ENCODE peak calls at places on chromosomes 13 and 19, in four cellular contexts. E is MG63; J is NCI-H2227 treated with DMSO at 0.1 percent for 48 hours; S is activated CD8-positive, alpha-beta memory T cell treated with anti-CD3 and anti-CD28 coated beads for 24 hours. B is an unnamed sample.

GRCh38 chr13:36965767-36966166 is 33.4 kb downstream of the ALG5 start:
- DNase-seq in E (peak; percentile 80), J (no peak), S (no peak), B (peak; percentile 59)

GRCh38 chr13:40668335-40668734 is 1.9 kb upstream of the FOXO1 start:
- DNase-seq in E (no peak), J (no peak), S (peak; percentile 70), B (peak; percentile 18)

GRCh38 chr13:101621099-101621498 is 168.6 kb downstream of the ITGBL1 start:
- DNase-seq in E (no peak), J (no peak), S (no peak), B (no peak)

GRCh38 chr13:32125221-32125621 is 93.6 kb downstream of the FRY start:
- DNase-seq in E (peak; percentile 34), J (no peak), S (no peak), B (no peak)

GRCh38 chr19:56976300-56976699 is 135.8 kb upstream of the PEG3 start:
- DNase-seq in E (no peak), J (no peak), S (no peak), B (no peak)

GRCh38 chr13:28022848-28023518 is 34.5 kb upstream of the URAD start:
- DNase-seq in E (peak; percentile 16), J (no peak), S (no peak), B (no peak)

GRCh38 chr13:113650731-113651148 is 7.3 kb downstream of the ATP4B start:
- DNase-seq in E (no peak), J (no peak), S (no peak), B (no peak)

GRCh38 chr13:110560606-110561334 is 752 bp downstream of the RAB20 start:
- DNase-seq in E (no peak), J (no peak), S (no peak), B (peak; percentile 25)

GRCh38 chr13:75647126-75647784 is 11.1 kb downstream of the LMO7 start:
- DNase-seq in E (no peak), J (no peak), S (no peak), B (no peak)

GRCh38 chr19:10915511-10916091 is 12.8 kb downstream of the YIPF2 start:
- DNase-seq in E (peak; percentile 89), J (no peak), S (no peak), B (peak; percentile 92)

GRCh38 chr19:17202249-17202648 is 12.9 kb upstream of the USE1 start:
- DNase-seq in E (no peak), J (no peak), S (no peak), B (peak; percentile 65)

GRCh38 chr13:110716235-110716505 is 2.7 kb downstream of the ING1 start:
- DNase-seq in E (peak; percentile 17), J (no peak), S (no peak), B (peak; percentile 31)

GRCh38 chr19:38663957-38664502 is 16.6 kb downstream of the ACTN4 start:
- DNase-seq in E (no peak), J (no peak), S (no peak), B (no peak)

GRCh38 chr19:17205237-17206140 is 9.7 kb upstream of the USE1 start:
- DNase-seq in E (no peak), J (no peak), S (peak; percentile 75), B (peak; percentile 61)

GRCh38 chr13:113337556-113337955 is 26.4 kb downstream of the GRTP1 start:
- DNase-seq in E (no peak), J (no peak), S (no peak), B (no peak)

GRCh38 chr13:82848766-82849165 is 1033.5 kb downstream of the SLITRK1 start:
- DNase-seq in E (no peak), J (no peak), S (no peak), B (no peak)

GRCh38 chr19:6718111-6718740 is 2.2 kb downstream of the C3 start:
- DNase-seq in E (no peak), J (no peak), S (no peak), B (no peak)

GRCh38 chr13:93352616-93353015 is 126.0 kb downstream of the GPC6 start:
- DNase-seq in E (no peak), J (no peak), S (no peak), B (no peak)

GRCh38 chr13:26695360-26695705 is 65.3 kb downstream of the GPR12 start:
- DNase-seq in E (no peak), J (no peak), S (peak; percentile 40), B (no peak)

GRCh38 chr19:5933391-5933998 is 19.4 kb downstream of the CAPS start:
- DNase-seq in E (no peak), J (no peak), S (no peak), B (no peak)

GRCh38 chr19:42089772-42090171 is 13.8 kb downstream of the ZNF574 start:
- DNase-seq in E (no peak), J (no peak), S (no peak), B (no peak)

GRCh38 chr19:11504502-11505031 is 1.1 kb downstream of the ZNF653 start:
- DNase-seq in E (no peak), J (no peak), S (no peak), B (no peak)

GRCh38 chr13:37097008-37097579 is 8.4 kb downstream of the CSNK1A1L start:
- DNase-seq in E (no peak), J (no peak), S (no peak), B (no peak)